ENCODE peak calls at places on chromosomes 5 and 9, in ten cellular contexts. One of them, this sample, is unnamed. For H3K27me3, the result is how much of the 10 kb centered on the place peaks cover.

GRCh38 chr9:69428017-69428785 is 103.2 kb downstream of the ENTREP1 start:
- DNase-seq in cardiac muscle cell: no peak
- DNase-seq in upper lobe of right lung: peak
- DNase-seq in right lobe of liver: no peak
- DNase-seq in uterus: no peak
- DNase-seq in mammary epithelial cell: no peak
- DNase-seq in astrocyte: no peak
- DNase-seq in vagina: no peak
- DNase-seq in iPS DF 6.9: no peak
- DNase-seq in kidney epithelial cell: no peak
- DNase-seq in this sample: no peak

GRCh38 chr5:1736889-1737711 is 62.5 kb downstream of the MRPL36 start:
- DNase-seq in uterus: no peak
- DNase-seq in cardiac muscle cell: no peak
- DNase-seq in vagina: no peak
- DNase-seq in right lobe of liver: no peak
- DNase-seq in mammary epithelial cell: no peak
- DNase-seq in kidney epithelial cell: no peak
- DNase-seq in upper lobe of right lung: peak
- DNase-seq in astrocyte: no peak
- DNase-seq in iPS DF 6.9: no peak
- DNase-seq in this sample: no peak

GRCh38 chr9:121067655-121068054 is 7.1 kb upstream of the CNTRL start:
- DNase-seq in cardiac muscle cell: no peak
- DNase-seq in upper lobe of right lung: no peak
- DNase-seq in iPS DF 6.9: no peak
- DNase-seq in astrocyte: no peak
- DNase-seq in mammary epithelial cell: no peak
- DNase-seq in vagina: no peak
- DNase-seq in right lobe of liver: no peak
- DNase-seq in uterus: no peak
- DNase-seq in kidney epithelial cell: no peak
- DNase-seq in this sample: no peak

GRCh38 chr5:1478333-1478732 is 33.1 kb upstream of the SLC6A3 start:
- DNase-seq in right lobe of liver: peak
- DNase-seq in kidney epithelial cell: no peak
- DNase-seq in mammary epithelial cell: no peak
- DNase-seq in vagina: no peak
- DNase-seq in iPS DF 6.9: no peak
- DNase-seq in astrocyte: no peak
- DNase-seq in cardiac muscle cell: no peak
- DNase-seq in upper lobe of right lung: no peak
- DNase-seq in uterus: no peak
- DNase-seq in this sample: no peak

GRCh38 chr9:121322037-121322736 is 47.9 kb downstream of the STOM start:
- DNase-seq in mammary epithelial cell: peak
- DNase-seq in kidney epithelial cell: peak
- DNase-seq in iPS DF 6.9: no peak
- DNase-seq in cardiac muscle cell: no peak
- DNase-seq in uterus: no peak
- DNase-seq in upper lobe of right lung: no peak
- DNase-seq in astrocyte: peak
- DNase-seq in vagina: no peak
- DNase-seq in right lobe of liver: no peak
- DNase-seq in this sample: peak

GRCh38 chr5:16229357-16229940 is 49.9 kb upstream of the MARCHF11 start:
- DNase-seq in right lobe of liver: no peak
- DNase-seq in upper lobe of right lung: no peak
- DNase-seq in uterus: no peak
- DNase-seq in astrocyte: no peak
- DNase-seq in iPS DF 6.9: no peak
- DNase-seq in kidney epithelial cell: no peak
- DNase-seq in mammary epithelial cell: no peak
- DNase-seq in vagina: no peak
- DNase-seq in cardiac muscle cell: no peak
- DNase-seq in this sample: no peak

GRCh38 chr9:136343121-136343883 is 16.0 kb downstream of the GPSM1 start:
- DNase-seq in right lobe of liver: no peak
- DNase-seq in mammary epithelial cell: no peak
- DNase-seq in upper lobe of right lung: no peak
- DNase-seq in cardiac muscle cell: peak
- DNase-seq in vagina: no peak
- DNase-seq in astrocyte: no peak
- DNase-seq in iPS DF 6.9: no peak
- DNase-seq in uterus: no peak
- DNase-seq in kidney epithelial cell: no peak
- DNase-seq in this sample: no peak

GRCh38 chr9:126419475-126419874 is 92.8 kb downstream of the MVB12B start:
- DNase-seq in kidney epithelial cell: no peak
- DNase-seq in mammary epithelial cell: no peak
- DNase-seq in right lobe of liver: no peak
- DNase-seq in vagina: no peak
- DNase-seq in astrocyte: peak
- DNase-seq in cardiac muscle cell: no peak
- DNase-seq in uterus: no peak
- DNase-seq in upper lobe of right lung: no peak
- DNase-seq in iPS DF 6.9: no peak
- DNase-seq in this sample: peak

GRCh38 chr5:66741394-66741793 is 145.2 kb downstream of the MAST4 start:
- DNase-seq in iPS DF 6.9: no peak
- DNase-seq in uterus: no peak
- DNase-seq in vagina: no peak
- DNase-seq in right lobe of liver: no peak
- DNase-seq in cardiac muscle cell: no peak
- DNase-seq in mammary epithelial cell: no peak
- DNase-seq in kidney epithelial cell: no peak
- DNase-seq in astrocyte: no peak
- DNase-seq in upper lobe of right lung: no peak
- DNase-seq in this sample: no peak
- H3K27me3 ChIP-seq in iPS DF 6.9: under half
- H3K27me3 ChIP-seq in uterus: under half
- H3K27me3 ChIP-seq in vagina: under half
- H3K27me3 ChIP-seq in right lobe of liver: under half
- H3K27me3 ChIP-seq in cardiac muscle cell: under half
- H3K27me3 ChIP-seq in mammary epithelial cell: under half
- H3K27me3 ChIP-seq in kidney epithelial cell: under half
- H3K27me3 ChIP-seq in astrocyte: under half
- H3K27me3 ChIP-seq in upper lobe of right lung: under half
- H3K27me3 ChIP-seq in this sample: under half

DNA sequence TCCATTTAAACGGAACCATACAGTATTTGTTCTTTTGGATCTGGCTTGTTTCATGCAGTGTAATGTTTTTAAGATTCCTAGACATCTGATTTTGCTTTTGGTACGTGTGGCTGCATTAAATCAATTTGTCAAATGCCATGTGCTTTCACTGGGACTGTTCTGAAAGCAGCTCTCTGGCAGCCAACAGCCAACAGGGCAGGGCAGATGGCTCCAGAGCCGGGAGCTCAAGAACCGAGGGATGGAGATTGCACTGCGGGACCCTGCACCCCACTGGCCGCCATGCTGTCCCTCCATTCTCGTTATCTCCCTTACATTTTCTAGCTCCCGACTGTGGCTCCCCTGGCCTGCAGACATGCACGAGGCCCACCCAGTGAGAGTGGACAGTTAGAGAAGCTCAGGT is 33.4 kb upstream of the AIF1L start:
- DNase-seq in iPS DF 6.9: no peak
- DNase-seq in mammary epithelial cell: no peak
- DNase-seq in vagina: no peak
- DNase-seq in cardiac muscle cell: no peak
- DNase-seq in astrocyte: no peak
- DNase-seq in uterus: no peak
- DNase-seq in upper lobe of right lung: no peak
- DNase-seq in right lobe of liver: no peak
- DNase-seq in kidney epithelial cell: no peak
- DNase-seq in this sample: no peak
- H3K27me3 ChIP-seq in iPS DF 6.9: under half
- H3K27me3 ChIP-seq in mammary epithelial cell: under half
- H3K27me3 ChIP-seq in vagina: under half
- H3K27me3 ChIP-seq in cardiac muscle cell: under half
- H3K27me3 ChIP-seq in astrocyte: under half
- H3K27me3 ChIP-seq in uterus: under half
- H3K27me3 ChIP-seq in upper lobe of right lung: under half
- H3K27me3 ChIP-seq in right lobe of liver: under half
- H3K27me3 ChIP-seq in kidney epithelial cell: under half
- H3K27me3 ChIP-seq in this sample: under half

GRCh38 chr9:133006731-133007352 is 24.0 kb upstream of the GTF3C5 start:
- DNase-seq in cardiac muscle cell: no peak
- DNase-seq in astrocyte: no peak
- DNase-seq in kidney epithelial cell: no peak
- DNase-seq in iPS DF 6.9: no peak
- DNase-seq in mammary epithelial cell: no peak
- DNase-seq in vagina: no peak
- DNase-seq in upper lobe of right lung: no peak
- DNase-seq in right lobe of liver: no peak
- DNase-seq in uterus: no peak
- DNase-seq in this sample: no peak
- H3K27me3 ChIP-seq in cardiac muscle cell: under half
- H3K27me3 ChIP-seq in astrocyte: under half
- H3K27me3 ChIP-seq in kidney epithelial cell: under half
- H3K27me3 ChIP-seq in iPS DF 6.9: under half
- H3K27me3 ChIP-seq in mammary epithelial cell: under half
- H3K27me3 ChIP-seq in vagina: under half
- H3K27me3 ChIP-seq in upper lobe of right lung: under half
- H3K27me3 ChIP-seq in right lobe of liver: under half
- H3K27me3 ChIP-seq in uterus: under half
- H3K27me3 ChIP-seq in this sample: under half

GRCh38 chr5:34930870-34931269 is 1.5 kb downstream of the DNAJC21 start:
- DNase-seq in kidney epithelial cell: no peak
- DNase-seq in iPS DF 6.9: no peak
- DNase-seq in right lobe of liver: no peak
- DNase-seq in astrocyte: no peak
- DNase-seq in uterus: no peak
- DNase-seq in vagina: no peak
- DNase-seq in cardiac muscle cell: no peak
- DNase-seq in upper lobe of right lung: no peak
- DNase-seq in mammary epithelial cell: no peak
- DNase-seq in this sample: peak

GRCh38 chr5:34930527-34930844 is 1.1 kb downstream of the DNAJC21 start:
- DNase-seq in iPS DF 6.9: no peak
- DNase-seq in uterus: no peak
- DNase-seq in right lobe of liver: no peak
- DNase-seq in cardiac muscle cell: no peak
- DNase-seq in mammary epithelial cell: peak
- DNase-seq in upper lobe of right lung: no peak
- DNase-seq in kidney epithelial cell: no peak
- DNase-seq in astrocyte: peak
- DNase-seq in vagina: no peak
- DNase-seq in this sample: peak

GRCh38 chr5:34929720-34930526 is 564 bp downstream of the DNAJC21 start:
- DNase-seq in uterus: peak
- DNase-seq in mammary epithelial cell: peak
- DNase-seq in astrocyte: peak
- DNase-seq in iPS DF 6.9: no peak
- DNase-seq in kidney epithelial cell: no peak
- DNase-seq in cardiac muscle cell: peak
- DNase-seq in upper lobe of right lung: peak
- DNase-seq in right lobe of liver: peak
- DNase-seq in vagina: peak
- DNase-seq in this sample: peak

GRCh38 chr5:34929150-34929719 is at the start of gene DNAJC21:
- DNase-seq in uterus: peak
- DNase-seq in mammary epithelial cell: peak
- DNase-seq in iPS DF 6.9: peak
- DNase-seq in cardiac muscle cell: peak
- DNase-seq in right lobe of liver: peak
- DNase-seq in astrocyte: peak
- DNase-seq in vagina: peak
- DNase-seq in kidney epithelial cell: peak
- DNase-seq in upper lobe of right lung: peak
- DNase-seq in this sample: peak

GRCh38 chr5:34932947-34933346 is 3.6 kb downstream of the DNAJC21 start:
- DNase-seq in astrocyte: no peak
- DNase-seq in right lobe of liver: no peak
- DNase-seq in upper lobe of right lung: no peak
- DNase-seq in iPS DF 6.9: no peak
- DNase-seq in mammary epithelial cell: no peak
- DNase-seq in uterus: no peak
- DNase-seq in vagina: no peak
- DNase-seq in cardiac muscle cell: no peak
- DNase-seq in kidney epithelial cell: no peak
- DNase-seq in this sample: no peak
- H3K27me3 ChIP-seq in astrocyte: under half
- H3K27me3 ChIP-seq in right lobe of liver: under half
- H3K27me3 ChIP-seq in upper lobe of right lung: under half
- H3K27me3 ChIP-seq in iPS DF 6.9: under half
- H3K27me3 ChIP-seq in mammary epithelial cell: under half
- H3K27me3 ChIP-seq in uterus: under half
- H3K27me3 ChIP-seq in vagina: under half
- H3K27me3 ChIP-seq in cardiac muscle cell: under half
- H3K27me3 ChIP-seq in kidney epithelial cell: under half
- H3K27me3 ChIP-seq in this sample: under half

GRCh38 chr5:93600409-93601052 is 17.5 kb downstream of the NR2F1 start:
- DNase-seq in upper lobe of right lung: no peak
- DNase-seq in iPS DF 6.9: no peak
- DNase-seq in uterus: no peak
- DNase-seq in cardiac muscle cell: no peak
- DNase-seq in astrocyte: peak
- DNase-seq in mammary epithelial cell: no peak
- DNase-seq in vagina: no peak
- DNase-seq in kidney epithelial cell: no peak
- DNase-seq in right lobe of liver: no peak
- DNase-seq in this sample: peak
- H3K27me3 ChIP-seq in upper lobe of right lung: half or more
- H3K27me3 ChIP-seq in iPS DF 6.9: half or more
- H3K27me3 ChIP-seq in uterus: under half
- H3K27me3 ChIP-seq in cardiac muscle cell: half or more
- H3K27me3 ChIP-seq in astrocyte: under half
- H3K27me3 ChIP-seq in mammary epithelial cell: under half
- H3K27me3 ChIP-seq in vagina: under half
- H3K27me3 ChIP-seq in kidney epithelial cell: under half
- H3K27me3 ChIP-seq in right lobe of liver: under half
- H3K27me3 ChIP-seq in this sample: under half

DNA sequence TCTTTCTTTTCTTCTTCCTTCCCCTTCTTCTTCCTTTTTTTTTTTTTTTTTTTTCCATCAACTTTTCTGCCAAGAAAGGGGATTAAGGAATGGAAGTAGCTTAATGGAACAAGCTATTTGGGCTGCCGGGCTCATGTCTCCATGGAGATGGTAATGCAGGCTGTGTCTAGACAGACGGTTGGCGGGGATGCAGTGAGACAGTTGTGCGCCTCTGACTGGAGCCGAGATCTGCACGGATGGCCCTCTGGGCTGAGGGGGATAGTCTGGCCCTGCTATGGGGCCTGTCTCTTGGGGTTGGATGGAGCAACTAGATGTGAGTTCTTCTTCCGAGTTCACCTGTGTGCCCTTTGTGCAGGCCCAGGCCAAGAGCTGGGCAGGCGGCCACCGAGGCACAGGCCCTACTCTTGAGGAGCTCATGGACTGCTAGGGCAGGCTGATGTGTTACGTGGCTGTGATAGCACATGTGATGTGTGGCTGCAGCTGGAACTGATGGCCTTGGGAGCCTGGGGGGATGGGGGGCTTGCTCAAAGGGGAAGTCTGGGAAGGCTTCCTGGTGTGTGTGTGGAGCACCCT is 45.6 kb downstream of the NSG2 start:
- DNase-seq in astrocyte: no peak
- DNase-seq in upper lobe of right lung: no peak
- DNase-seq in iPS DF 6.9: no peak
- DNase-seq in kidney epithelial cell: no peak
- DNase-seq in right lobe of liver: no peak
- DNase-seq in cardiac muscle cell: no peak
- DNase-seq in uterus: no peak
- DNase-seq in mammary epithelial cell: no peak
- DNase-seq in vagina: no peak
- DNase-seq in this sample: no peak
- H3K27me3 ChIP-seq in astrocyte: under half
- H3K27me3 ChIP-seq in upper lobe of right lung: under half
- H3K27me3 ChIP-seq in iPS DF 6.9: under half
- H3K27me3 ChIP-seq in kidney epithelial cell: under half
- H3K27me3 ChIP-seq in right lobe of liver: under half
- H3K27me3 ChIP-seq in cardiac muscle cell: under half
- H3K27me3 ChIP-seq in uterus: under half
- H3K27me3 ChIP-seq in mammary epithelial cell: under half
- H3K27me3 ChIP-seq in vagina: under half
- H3K27me3 ChIP-seq in this sample: under half